ENCODE peak calls at places on chromosomes 5 and 9, in six cellular contexts. One of them, this sample, is unnamed. For H3K27me3, the result is how much of the 10 kb centered on the place peaks cover.

GRCh38 chr9:806285-807156 is 35.0 kb upstream of the DMRT1 start:
- DNase-seq in uterus: no peak
- DNase-seq in prostate gland: no peak
- DNase-seq in left ventricle myocardium inferior: no peak
- DNase-seq in heart left ventricle: no peak
- DNase-seq in right atrium auricular region: no peak
- DNase-seq in this sample: no peak

GRCh38 chr5:74322944-74323343 is 317.6 kb downstream of the ENC1 start:
- DNase-seq in uterus: no peak
- DNase-seq in prostate gland: no peak
- DNase-seq in left ventricle myocardium inferior: no peak
- DNase-seq in heart left ventricle: no peak
- DNase-seq in right atrium auricular region: no peak
- DNase-seq in this sample: no peak

GRCh38 chr9:6788175-6789016 is 30.6 kb downstream of the KDM4C start:
- DNase-seq in uterus: no peak
- DNase-seq in prostate gland: no peak
- DNase-seq in left ventricle myocardium inferior: no peak
- DNase-seq in heart left ventricle: no peak
- DNase-seq in right atrium auricular region: no peak
- DNase-seq in this sample: no peak

GRCh38 chr5:133242221-133242835 is 190.5 kb downstream of the HSPA4 start:
- DNase-seq in uterus: no peak
- DNase-seq in prostate gland: no peak
- DNase-seq in left ventricle myocardium inferior: no peak
- DNase-seq in heart left ventricle: no peak
- DNase-seq in right atrium auricular region: no peak
- DNase-seq in this sample: no peak

GRCh38 chr9:110912701-110913291 is 125.5 kb downstream of the LPAR1 start:
- DNase-seq in uterus: no peak
- DNase-seq in prostate gland: no peak
- DNase-seq in left ventricle myocardium inferior: no peak
- DNase-seq in heart left ventricle: no peak
- DNase-seq in right atrium auricular region: no peak
- DNase-seq in this sample: no peak

GRCh38 chr9:112032733-112033132 is 136.1 kb downstream of the UGCG start:
- DNase-seq in uterus: no peak
- DNase-seq in prostate gland: no peak
- DNase-seq in left ventricle myocardium inferior: no peak
- DNase-seq in heart left ventricle: no peak
- DNase-seq in right atrium auricular region: no peak
- DNase-seq in this sample: no peak

GRCh38 chr9:81028504-81028903 is 660.8 kb downstream of the TLE1 start:
- DNase-seq in uterus: no peak
- DNase-seq in prostate gland: no peak
- DNase-seq in left ventricle myocardium inferior: no peak
- DNase-seq in heart left ventricle: no peak
- DNase-seq in right atrium auricular region: no peak
- DNase-seq in this sample: no peak

GRCh38 chr5:74766348-74766886 is 500 bp downstream of the GFM2 start:
- DNase-seq in uterus: no peak
- DNase-seq in prostate gland: peak
- DNase-seq in left ventricle myocardium inferior: no peak
- DNase-seq in heart left ventricle: no peak
- DNase-seq in right atrium auricular region: no peak
- DNase-seq in this sample: no peak

GRCh38 chr5:111225926-111226325 is 1.7 kb downstream of the CAMK4 start:
- DNase-seq in uterus: no peak
- DNase-seq in prostate gland: no peak
- DNase-seq in left ventricle myocardium inferior: no peak
- DNase-seq in heart left ventricle: no peak
- DNase-seq in right atrium auricular region: no peak
- DNase-seq in this sample: no peak

GRCh38 chr9:132507670-132508469 is 74.5 kb upstream of the BARHL1 start:
- DNase-seq in uterus: peak
- DNase-seq in prostate gland: peak
- DNase-seq in left ventricle myocardium inferior: peak
- DNase-seq in heart left ventricle: peak
- DNase-seq in right atrium auricular region: peak
- DNase-seq in this sample: peak

GRCh38 chr5:140041099-140041491 is 2.0 kb downstream of the NRG2 start:
- DNase-seq in uterus: no peak
- DNase-seq in prostate gland: no peak
- DNase-seq in left ventricle myocardium inferior: no peak
- DNase-seq in heart left ventricle: no peak
- DNase-seq in right atrium auricular region: no peak
- DNase-seq in this sample: no peak

GRCh38 chr5:140039561-140039960 is 3.5 kb downstream of the NRG2 start:
- DNase-seq in uterus: no peak
- DNase-seq in prostate gland: no peak
- DNase-seq in left ventricle myocardium inferior: no peak
- DNase-seq in heart left ventricle: no peak
- DNase-seq in right atrium auricular region: no peak
- DNase-seq in this sample: peak

GRCh38 chr5:140041492-140042421 is 1.3 kb downstream of the NRG2 start:
- DNase-seq in uterus: peak
- DNase-seq in prostate gland: peak
- DNase-seq in left ventricle myocardium inferior: peak
- DNase-seq in heart left ventricle: peak
- DNase-seq in right atrium auricular region: peak
- DNase-seq in this sample: peak

GRCh38 chr5:140038373-140038957 is 4.6 kb downstream of the NRG2 start:
- DNase-seq in uterus: no peak
- DNase-seq in prostate gland: no peak
- DNase-seq in left ventricle myocardium inferior: no peak
- DNase-seq in heart left ventricle: no peak
- DNase-seq in right atrium auricular region: no peak
- DNase-seq in this sample: no peak

GRCh38 chr5:140040358-140040757 is 2.7 kb downstream of the NRG2 start:
- DNase-seq in uterus: no peak
- DNase-seq in prostate gland: no peak
- DNase-seq in left ventricle myocardium inferior: no peak
- DNase-seq in heart left ventricle: no peak
- DNase-seq in right atrium auricular region: no peak
- DNase-seq in this sample: no peak
- H3K27me3 ChIP-seq in uterus: under half
- H3K27me3 ChIP-seq in prostate gland: under half
- H3K27me3 ChIP-seq in left ventricle myocardium inferior: under half
- H3K27me3 ChIP-seq in heart left ventricle: under half
- H3K27me3 ChIP-seq in right atrium auricular region: under half
- H3K27me3 ChIP-seq in this sample: under half

GRCh38 chr9:108184009-108184408 is 671.8 kb downstream of the ACTL7B start:
- DNase-seq in uterus: no peak
- DNase-seq in prostate gland: no peak
- DNase-seq in left ventricle myocardium inferior: no peak
- DNase-seq in heart left ventricle: no peak
- DNase-seq in right atrium auricular region: no peak
- DNase-seq in this sample: no peak
- H3K4me3 ChIP-seq in uterus: no peak
- H3K4me3 ChIP-seq in prostate gland: no peak
- H3K4me3 ChIP-seq in left ventricle myocardium inferior: no peak
- H3K4me3 ChIP-seq in heart left ventricle: no peak
- H3K4me3 ChIP-seq in right atrium auricular region: no peak
- H3K4me3 ChIP-seq in this sample: no peak

DNA sequence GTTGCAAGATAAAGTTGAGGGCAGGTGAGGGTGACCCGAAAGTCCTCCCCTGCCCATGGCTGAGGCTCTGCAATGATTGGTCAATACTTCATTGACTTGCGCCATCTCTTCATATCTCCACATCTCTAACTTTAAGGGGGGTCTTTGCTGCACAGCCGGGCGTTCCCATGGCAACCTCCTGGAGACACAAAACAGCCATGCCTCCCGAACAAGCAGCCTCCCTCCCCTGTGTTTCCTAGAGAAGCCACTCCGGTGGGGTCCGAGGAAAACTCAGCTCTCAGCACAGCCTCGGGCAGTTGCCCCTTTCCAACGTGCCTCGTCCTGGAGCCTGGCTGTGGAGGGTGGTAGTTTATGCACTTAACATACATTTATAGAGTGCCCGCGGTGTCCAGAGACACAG is 57.5 kb downstream of the TSPAN17 start:
- DNase-seq in uterus: no peak
- DNase-seq in prostate gland: no peak
- DNase-seq in left ventricle myocardium inferior: no peak
- DNase-seq in heart left ventricle: no peak
- DNase-seq in right atrium auricular region: no peak
- DNase-seq in this sample: no peak
- H3K27me3 ChIP-seq in uterus: under half
- H3K27me3 ChIP-seq in prostate gland: under half
- H3K27me3 ChIP-seq in left ventricle myocardium inferior: half or more
- H3K27me3 ChIP-seq in heart left ventricle: half or more
- H3K27me3 ChIP-seq in right atrium auricular region: under half
- H3K27me3 ChIP-seq in this sample: half or more

DNA sequence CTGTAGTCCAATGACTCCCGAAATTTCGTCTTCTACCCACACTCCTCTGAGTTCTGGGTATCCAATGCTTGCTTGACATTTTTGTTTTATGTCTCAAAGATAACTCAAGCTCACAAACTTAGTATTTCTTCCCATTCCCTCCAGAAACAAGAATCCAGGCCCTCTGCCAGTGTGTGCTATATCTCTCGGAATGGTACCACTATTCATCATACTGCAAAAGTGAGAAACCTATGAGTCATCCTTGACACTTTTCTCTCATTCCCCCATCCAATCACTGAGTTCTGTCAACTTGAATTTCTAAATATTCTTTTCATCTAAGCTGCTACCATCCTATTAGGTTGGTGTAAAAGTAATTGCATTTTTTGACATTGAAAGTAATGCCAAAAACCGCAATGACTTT is 9.8 kb downstream of the SLC12A2 start:
- DNase-seq in uterus: no peak
- DNase-seq in prostate gland: no peak
- DNase-seq in left ventricle myocardium inferior: no peak
- DNase-seq in heart left ventricle: no peak
- DNase-seq in right atrium auricular region: no peak
- DNase-seq in this sample: no peak
- H3K4me3 ChIP-seq in uterus: no peak
- H3K4me3 ChIP-seq in prostate gland: no peak
- H3K4me3 ChIP-seq in left ventricle myocardium inferior: no peak
- H3K4me3 ChIP-seq in heart left ventricle: no peak
- H3K4me3 ChIP-seq in right atrium auricular region: no peak
- H3K4me3 ChIP-seq in this sample: no peak

GRCh38 chr5:68024426-68024825 is 191.1 kb upstream of the PIK3R1 start:
- DNase-seq in uterus: no peak
- DNase-seq in prostate gland: no peak
- DNase-seq in left ventricle myocardium inferior: no peak
- DNase-seq in heart left ventricle: no peak
- DNase-seq in right atrium auricular region: no peak
- DNase-seq in this sample: no peak
- H3K27me3 ChIP-seq in uterus: under half
- H3K27me3 ChIP-seq in prostate gland: under half
- H3K27me3 ChIP-seq in left ventricle myocardium inferior: under half
- H3K27me3 ChIP-seq in heart left ventricle: under half
- H3K27me3 ChIP-seq in right atrium auricular region: under half
- H3K27me3 ChIP-seq in this sample: under half

DNA sequence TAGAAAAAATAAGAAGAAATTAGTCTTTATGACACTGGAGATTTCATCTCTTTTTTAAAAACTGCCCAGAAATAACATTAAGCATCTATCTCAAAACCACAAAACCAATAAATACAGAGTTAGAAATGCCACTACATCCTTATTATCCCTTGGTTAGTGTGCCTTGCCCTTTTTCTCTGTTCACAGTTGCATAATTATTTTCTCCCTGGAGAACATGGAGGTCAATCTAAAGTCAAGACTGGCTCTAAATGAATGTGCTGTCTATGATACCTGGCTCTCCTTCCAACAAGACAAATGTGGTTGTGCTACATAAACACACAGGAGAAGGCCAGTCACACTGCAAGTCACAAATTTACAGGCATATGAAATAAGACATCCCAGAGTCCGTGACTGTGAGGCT is 2.8 kb downstream of the FBN2 start:
- DNase-seq in uterus: no peak
- DNase-seq in prostate gland: no peak
- DNase-seq in left ventricle myocardium inferior: no peak
- DNase-seq in heart left ventricle: no peak
- DNase-seq in right atrium auricular region: no peak
- DNase-seq in this sample: no peak
- H3K4me3 ChIP-seq in uterus: no peak
- H3K4me3 ChIP-seq in prostate gland: no peak
- H3K4me3 ChIP-seq in left ventricle myocardium inferior: peak
- H3K4me3 ChIP-seq in heart left ventricle: no peak
- H3K4me3 ChIP-seq in right atrium auricular region: no peak
- H3K4me3 ChIP-seq in this sample: no peak

GRCh38 chr9:94666364-94667099 is 27.2 kb upstream of the FBP1 start:
- DNase-seq in uterus: no peak
- DNase-seq in prostate gland: no peak
- DNase-seq in left ventricle myocardium inferior: no peak
- DNase-seq in heart left ventricle: no peak
- DNase-seq in right atrium auricular region: no peak
- DNase-seq in this sample: no peak

GRCh38 chr9:94672811-94673487 is 33.6 kb upstream of the FBP1 start:
- DNase-seq in uterus: no peak
- DNase-seq in prostate gland: no peak
- DNase-seq in left ventricle myocardium inferior: no peak
- DNase-seq in heart left ventricle: no peak
- DNase-seq in right atrium auricular region: no peak
- DNase-seq in this sample: no peak

GRCh38 chr9:94663139-94663538 is 23.8 kb upstream of the FBP1 start:
- DNase-seq in uterus: no peak
- DNase-seq in prostate gland: no peak
- DNase-seq in left ventricle myocardium inferior: no peak
- DNase-seq in heart left ventricle: no peak
- DNase-seq in right atrium auricular region: no peak
- DNase-seq in this sample: no peak

GRCh38 chr9:94665606-94666005 is 26.3 kb upstream of the FBP1 start:
- DNase-seq in uterus: no peak
- DNase-seq in prostate gland: no peak
- DNase-seq in left ventricle myocardium inferior: no peak
- DNase-seq in heart left ventricle: no peak
- DNase-seq in right atrium auricular region: no peak
- DNase-seq in this sample: no peak

GRCh38 chr9:94668424-94668916 is 29.2 kb upstream of the FBP1 start:
- DNase-seq in uterus: no peak
- DNase-seq in prostate gland: no peak
- DNase-seq in left ventricle myocardium inferior: no peak
- DNase-seq in heart left ventricle: no peak
- DNase-seq in right atrium auricular region: no peak
- DNase-seq in this sample: no peak
- H3K27me3 ChIP-seq in uterus: under half
- H3K27me3 ChIP-seq in prostate gland: under half
- H3K27me3 ChIP-seq in left ventricle myocardium inferior: under half
- H3K27me3 ChIP-seq in heart left ventricle: under half
- H3K27me3 ChIP-seq in right atrium auricular region: under half
- H3K27me3 ChIP-seq in this sample: under half

This sample was measured in tibial artery.